ENCODE peak calls at places on chromosome 21, in seven cellular contexts. One of them, this sample, is unnamed.

GRCh38 chr21:32940079-32941014 is 85.4 kb upstream of the OLIG2 start:
- DNase-seq in heart left ventricle: peak
- DNase-seq in left lung: no peak
- DNase-seq in stimulated activated CD4-positive, alpha-beta T cell treated with anti-CD3 and anti-CD28 coated beads, Interleukin-4, amount 100 ng/mL, for 24 hours: peak
- DNase-seq in EL: peak
- DNase-seq in IMR-90: peak
- DNase-seq in H9: peak
- DNase-seq in this sample: peak

GRCh38 chr21:45320991-45321656 is 33.4 kb upstream of the POFUT2 start:
- DNase-seq in left lung: no peak
- DNase-seq in IMR-90: no peak
- DNase-seq in EL: no peak
- DNase-seq in H9: no peak
- DNase-seq in heart left ventricle: no peak
- DNase-seq in stimulated activated CD4-positive, alpha-beta T cell treated with anti-CD3 and anti-CD28 coated beads, Interleukin-4, amount 100 ng/mL, for 24 hours: no peak
- DNase-seq in this sample: no peak

GRCh38 chr21:42561742-42562141 is 48.1 kb downstream of the SLC37A1 start:
- DNase-seq in left lung: peak
- DNase-seq in stimulated activated CD4-positive, alpha-beta T cell treated with anti-CD3 and anti-CD28 coated beads, Interleukin-4, amount 100 ng/mL, for 24 hours: no peak
- DNase-seq in IMR-90: no peak
- DNase-seq in H9: no peak
- DNase-seq in EL: no peak
- DNase-seq in heart left ventricle: no peak
- DNase-seq in this sample: no peak

GRCh38 chr21:26169611-26170470 is 729 bp downstream of the APP start:
- DNase-seq in heart left ventricle: peak
- DNase-seq in stimulated activated CD4-positive, alpha-beta T cell treated with anti-CD3 and anti-CD28 coated beads, Interleukin-4, amount 100 ng/mL, for 24 hours: peak
- DNase-seq in IMR-90: peak
- DNase-seq in EL: peak
- DNase-seq in left lung: peak
- DNase-seq in H9: peak
- DNase-seq in this sample: peak

GRCh38 chr21:28111151-28111619 is 881.5 kb downstream of the LTN1 start:
- DNase-seq in stimulated activated CD4-positive, alpha-beta T cell treated with anti-CD3 and anti-CD28 coated beads, Interleukin-4, amount 100 ng/mL, for 24 hours: no peak
- DNase-seq in IMR-90: peak
- DNase-seq in H9: no peak
- DNase-seq in left lung: no peak
- DNase-seq in heart left ventricle: peak
- DNase-seq in EL: peak
- DNase-seq in this sample: peak

GRCh38 chr21:45386728-45387371 is 18.1 kb upstream of the COL18A1 start:
- DNase-seq in IMR-90: peak
- DNase-seq in stimulated activated CD4-positive, alpha-beta T cell treated with anti-CD3 and anti-CD28 coated beads, Interleukin-4, amount 100 ng/mL, for 24 hours: no peak
- DNase-seq in EL: peak
- DNase-seq in left lung: peak
- DNase-seq in H9: no peak
- DNase-seq in heart left ventricle: peak
- DNase-seq in this sample: peak

GRCh38 chr21:24118738-24119470 is 1488.4 kb downstream of the MRPL39 start:
- DNase-seq in stimulated activated CD4-positive, alpha-beta T cell treated with anti-CD3 and anti-CD28 coated beads, Interleukin-4, amount 100 ng/mL, for 24 hours: no peak
- DNase-seq in H9: no peak
- DNase-seq in EL: no peak
- DNase-seq in heart left ventricle: no peak
- DNase-seq in IMR-90: peak
- DNase-seq in left lung: no peak
- DNase-seq in this sample: no peak

GRCh38 chr21:16072692-16073091 is 342.9 kb downstream of the USP25 start:
- DNase-seq in H9: no peak
- DNase-seq in heart left ventricle: no peak
- DNase-seq in left lung: no peak
- DNase-seq in IMR-90: peak
- DNase-seq in stimulated activated CD4-positive, alpha-beta T cell treated with anti-CD3 and anti-CD28 coated beads, Interleukin-4, amount 100 ng/mL, for 24 hours: no peak
- DNase-seq in EL: peak
- DNase-seq in this sample: peak